ENCODE peak calls at places on chromosomes 13 and 19, in six cellular contexts. One of them, this sample, is unnamed. For H3K4me1, the result is how much of the 10 kb centered on the place peaks cover.

GRCh38 chr19:7494416-7495098 is 5.7 kb upstream of the PEX11G start:
- DNase-seq in ovary: peak
- DNase-seq in thoracic aorta: no peak
- DNase-seq in ascending aorta: no peak
- DNase-seq in tibial artery: peak
- DNase-seq in PC-3: no peak
- DNase-seq in this sample: no peak

GRCh38 chr19:38319421-38320258 is at the start of gene KCNK6:
- DNase-seq in ovary: peak
- DNase-seq in thoracic aorta: no peak
- DNase-seq in ascending aorta: no peak
- DNase-seq in tibial artery: peak
- DNase-seq in PC-3: no peak
- DNase-seq in this sample: peak

GRCh38 chr19:55077106-55077505 is 1.4 kb downstream of the EPS8L1 start:
- DNase-seq in ovary: no peak
- DNase-seq in thoracic aorta: no peak
- DNase-seq in ascending aorta: no peak
- DNase-seq in tibial artery: no peak
- DNase-seq in PC-3: no peak
- DNase-seq in this sample: no peak

GRCh38 chr19:10881403-10882107 is 10.2 kb downstream of the CARM1 start:
- DNase-seq in ovary: no peak
- DNase-seq in thoracic aorta: no peak
- DNase-seq in ascending aorta: no peak
- DNase-seq in tibial artery: no peak
- DNase-seq in PC-3: no peak
- DNase-seq in this sample: no peak

GRCh38 chr13:43154083-43154739 is 130.8 kb downstream of the DNAJC15 start:
- DNase-seq in ovary: no peak
- DNase-seq in thoracic aorta: no peak
- DNase-seq in ascending aorta: no peak
- DNase-seq in tibial artery: no peak
- DNase-seq in PC-3: peak
- DNase-seq in this sample: no peak

GRCh38 chr19:38788478-38789243 is at the start of gene LGALS7B:
- DNase-seq in ovary: no peak
- DNase-seq in thoracic aorta: no peak
- DNase-seq in ascending aorta: no peak
- DNase-seq in tibial artery: no peak
- DNase-seq in PC-3: no peak
- DNase-seq in this sample: no peak

GRCh38 chr13:50291611-50292010 is 276.4 kb downstream of the KCNRG start:
- DNase-seq in ovary: no peak
- DNase-seq in thoracic aorta: no peak
- DNase-seq in ascending aorta: no peak
- DNase-seq in tibial artery: no peak
- DNase-seq in PC-3: no peak
- DNase-seq in this sample: no peak

GRCh38 chr13:28100149-28101121 is at the start of gene FLT3:
- DNase-seq in ovary: no peak
- DNase-seq in thoracic aorta: no peak
- DNase-seq in ascending aorta: no peak
- DNase-seq in tibial artery: no peak
- DNase-seq in PC-3: peak
- DNase-seq in this sample: peak

GRCh38 chr13:79287994-79288795 is 117.9 kb downstream of the RBM26 start:
- DNase-seq in ovary: no peak
- DNase-seq in thoracic aorta: no peak
- DNase-seq in ascending aorta: no peak
- DNase-seq in tibial artery: no peak
- DNase-seq in PC-3: no peak
- DNase-seq in this sample: no peak

GRCh38 chr19:4139614-4140236 is 13.7 kb upstream of the CREB3L3 start:
- DNase-seq in ovary: peak
- DNase-seq in thoracic aorta: peak
- DNase-seq in ascending aorta: peak
- DNase-seq in tibial artery: peak
- DNase-seq in PC-3: peak
- DNase-seq in this sample: peak

GRCh38 chr13:99061411-99061810 is 83.5 kb upstream of the DOCK9 start:
- DNase-seq in ovary: no peak
- DNase-seq in thoracic aorta: no peak
- DNase-seq in ascending aorta: no peak
- DNase-seq in tibial artery: no peak
- DNase-seq in PC-3: no peak
- DNase-seq in this sample: no peak

GRCh38 chr13:99059498-99060070 is 81.7 kb upstream of the DOCK9 start:
- DNase-seq in ovary: no peak
- DNase-seq in thoracic aorta: no peak
- DNase-seq in ascending aorta: no peak
- DNase-seq in tibial artery: no peak
- DNase-seq in PC-3: no peak
- DNase-seq in this sample: no peak

GRCh38 chr13:99057310-99057975 is 79.6 kb upstream of the DOCK9 start:
- DNase-seq in ovary: no peak
- DNase-seq in thoracic aorta: no peak
- DNase-seq in ascending aorta: no peak
- DNase-seq in tibial artery: no peak
- DNase-seq in PC-3: peak
- DNase-seq in this sample: peak

GRCh38 chr13:99056381-99057014 is 78.6 kb upstream of the DOCK9 start:
- DNase-seq in ovary: no peak
- DNase-seq in thoracic aorta: no peak
- DNase-seq in ascending aorta: no peak
- DNase-seq in tibial artery: no peak
- DNase-seq in PC-3: peak
- DNase-seq in this sample: no peak

DNA sequence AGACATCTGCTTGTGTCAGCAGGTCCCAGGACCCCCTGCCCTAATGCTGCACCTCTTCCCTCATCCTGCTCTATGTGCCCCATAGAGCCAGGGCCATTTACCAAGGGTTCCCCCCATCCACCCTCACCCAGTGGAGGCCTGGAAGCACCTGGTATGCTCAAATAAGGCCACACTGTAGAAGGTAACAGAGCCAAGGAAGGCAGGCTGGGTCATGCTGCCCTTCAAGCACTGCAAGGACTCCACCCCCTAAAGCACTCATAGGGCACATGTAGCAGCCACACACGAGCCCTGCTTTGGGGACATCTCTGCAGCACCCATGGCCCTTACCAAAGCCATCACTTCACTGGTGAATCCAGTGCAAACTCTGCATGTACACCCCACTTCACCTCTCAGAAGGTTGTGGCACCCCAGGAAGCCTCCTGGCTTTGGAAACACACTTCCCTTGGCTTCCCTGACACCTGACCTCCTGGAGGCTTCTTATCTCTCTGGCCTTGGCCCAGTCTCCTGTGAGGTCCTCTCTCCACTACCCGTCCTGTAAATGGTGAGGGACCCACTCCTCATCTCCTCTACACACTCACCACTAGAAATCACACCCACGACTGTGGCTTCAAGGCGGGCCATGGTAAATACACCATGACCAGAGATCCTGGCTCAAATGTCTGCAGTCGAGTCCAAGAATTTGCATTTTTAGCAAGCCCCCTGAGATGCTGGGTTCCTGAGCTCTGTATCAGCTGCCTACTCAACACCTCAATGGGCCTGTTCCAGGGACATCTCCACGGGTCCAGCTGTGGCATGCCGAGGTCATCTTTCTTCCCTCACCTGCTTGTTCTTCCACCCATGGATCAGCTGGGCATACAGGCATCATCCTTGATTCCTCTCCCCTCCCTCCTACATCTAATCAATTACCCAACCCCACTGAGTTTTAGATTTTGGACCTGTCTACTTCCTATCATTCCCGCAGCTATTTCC is 80.9 kb upstream of the DOCK9 start:
- DNase-seq in ovary: no peak
- DNase-seq in thoracic aorta: no peak
- DNase-seq in ascending aorta: no peak
- DNase-seq in tibial artery: no peak
- DNase-seq in PC-3: no peak
- DNase-seq in this sample: no peak
- H3K4me1 ChIP-seq in ovary: under half
- H3K4me1 ChIP-seq in thoracic aorta: under half
- H3K4me1 ChIP-seq in ascending aorta: under half
- H3K4me1 ChIP-seq in tibial artery: half or more
- H3K4me1 ChIP-seq in PC-3: under half
- H3K4me1 ChIP-seq in this sample: under half

GRCh38 chr19:45104658-45105384 is 11.8 kb downstream of the PPP1R37 start:
- DNase-seq in ovary: no peak
- DNase-seq in thoracic aorta: no peak
- DNase-seq in ascending aorta: no peak
- DNase-seq in tibial artery: no peak
- DNase-seq in PC-3: no peak
- DNase-seq in this sample: peak
- H3K4me1 ChIP-seq in ovary: under half
- H3K4me1 ChIP-seq in thoracic aorta: under half
- H3K4me1 ChIP-seq in ascending aorta: under half
- H3K4me1 ChIP-seq in tibial artery: under half
- H3K4me1 ChIP-seq in PC-3: under half
- H3K4me1 ChIP-seq in this sample: under half

DNA sequence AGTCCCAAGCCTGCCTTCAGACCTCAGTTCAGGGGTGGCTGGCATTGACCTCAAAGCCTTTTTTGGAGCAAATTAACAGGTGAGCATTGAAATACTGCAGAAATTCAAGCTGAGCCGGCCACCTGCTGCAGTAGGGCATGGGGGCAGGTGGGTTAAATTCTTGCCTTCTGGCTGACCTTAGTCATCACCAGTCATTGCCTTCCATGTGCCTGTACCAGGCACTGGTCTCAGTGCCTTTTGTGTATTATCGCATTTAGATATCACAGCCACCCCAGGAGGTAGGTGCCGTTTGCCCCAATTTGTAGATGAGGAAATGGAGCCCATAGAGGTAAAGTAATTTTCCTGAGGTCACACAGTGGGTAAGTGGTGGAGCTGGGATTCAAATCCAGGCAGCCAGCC is 7.2 kb downstream of the PPP1R37 start:
- DNase-seq in ovary: no peak
- DNase-seq in thoracic aorta: no peak
- DNase-seq in ascending aorta: no peak
- DNase-seq in tibial artery: no peak
- DNase-seq in PC-3: no peak
- DNase-seq in this sample: no peak
- H3K4me1 ChIP-seq in ovary: under half
- H3K4me1 ChIP-seq in thoracic aorta: under half
- H3K4me1 ChIP-seq in ascending aorta: under half
- H3K4me1 ChIP-seq in tibial artery: under half
- H3K4me1 ChIP-seq in PC-3: under half
- H3K4me1 ChIP-seq in this sample: under half

GRCh38 chr19:5635427-5635826 is 12.5 kb downstream of the SAFB start:
- DNase-seq in ovary: no peak
- DNase-seq in thoracic aorta: no peak
- DNase-seq in ascending aorta: peak
- DNase-seq in tibial artery: no peak
- DNase-seq in PC-3: no peak
- DNase-seq in this sample: no peak
- H3K4me1 ChIP-seq in ovary: under half
- H3K4me1 ChIP-seq in thoracic aorta: under half
- H3K4me1 ChIP-seq in ascending aorta: under half
- H3K4me1 ChIP-seq in tibial artery: under half
- H3K4me1 ChIP-seq in PC-3: under half
- H3K4me1 ChIP-seq in this sample: under half